ENCODE peak calls at places on chromosomes 5 and 9, in four cellular contexts. One of them, this sample, is unnamed.

GRCh38 chr9:18710089-18710488 is 236.1 kb downstream of the ADAMTSL1 start:
- DNase-seq in heart right ventricle: no peak
- DNase-seq in fibroblast of pulmonary artery: no peak
- DNase-seq in heart left ventricle: no peak
- DNase-seq in this sample: no peak

GRCh38 chr5:13780081-13780480 is 164.4 kb downstream of the DNAH5 start:
- DNase-seq in heart right ventricle: no peak
- DNase-seq in fibroblast of pulmonary artery: no peak
- DNase-seq in heart left ventricle: no peak
- DNase-seq in this sample: no peak

GRCh38 chr5:29005386-29005785 is 1967.0 kb upstream of the CDH9 start:
- DNase-seq in heart right ventricle: no peak
- DNase-seq in fibroblast of pulmonary artery: no peak
- DNase-seq in heart left ventricle: no peak
- DNase-seq in this sample: no peak

GRCh38 chr5:179451099-179451812 is 99.1 kb upstream of the RUFY1 start:
- DNase-seq in heart right ventricle: no peak
- DNase-seq in fibroblast of pulmonary artery: no peak
- DNase-seq in heart left ventricle: no peak
- DNase-seq in this sample: no peak

GRCh38 chr9:87327567-87328125 is 170.0 kb upstream of the DAPK1 start:
- DNase-seq in heart right ventricle: no peak
- DNase-seq in fibroblast of pulmonary artery: no peak
- DNase-seq in heart left ventricle: no peak
- DNase-seq in this sample: no peak

GRCh38 chr5:154900071-154900470 is 37.9 kb downstream of the GEMIN5 start:
- DNase-seq in heart right ventricle: no peak
- DNase-seq in fibroblast of pulmonary artery: no peak
- DNase-seq in heart left ventricle: no peak
- DNase-seq in this sample: no peak

GRCh38 chr5:141369994-141370848 is at the start of gene PCDHGB3:
- DNase-seq in heart right ventricle: no peak
- DNase-seq in fibroblast of pulmonary artery: peak
- DNase-seq in heart left ventricle: peak
- DNase-seq in this sample: no peak

GRCh38 chr5:6541256-6542013 is 91.4 kb downstream of the NSUN2 start:
- DNase-seq in heart right ventricle: no peak
- DNase-seq in fibroblast of pulmonary artery: no peak
- DNase-seq in heart left ventricle: no peak
- DNase-seq in this sample: no peak

GRCh38 chr5:100905259-100905914 is 2.3 kb upstream of the ST8SIA4 start:
- DNase-seq in heart right ventricle: no peak
- DNase-seq in fibroblast of pulmonary artery: no peak
- DNase-seq in heart left ventricle: no peak
- DNase-seq in this sample: no peak

GRCh38 chr9:100309992-100310391 is 42.8 kb downstream of the TEX10 start:
- DNase-seq in heart right ventricle: no peak
- DNase-seq in fibroblast of pulmonary artery: peak
- DNase-seq in heart left ventricle: no peak
- DNase-seq in this sample: peak

GRCh38 chr9:132018957-132019405 is 60.7 kb downstream of the MED27 start:
- DNase-seq in heart right ventricle: peak
- DNase-seq in fibroblast of pulmonary artery: peak
- DNase-seq in heart left ventricle: no peak
- DNase-seq in this sample: no peak

GRCh38 chr5:67639311-67639710 is 442.7 kb upstream of the CD180 start:
- DNase-seq in heart right ventricle: peak
- DNase-seq in fibroblast of pulmonary artery: peak
- DNase-seq in heart left ventricle: peak
- DNase-seq in this sample: no peak

GRCh38 chr9:114272739-114273431 is 50.0 kb upstream of the ORM1 start:
- DNase-seq in heart right ventricle: no peak
- DNase-seq in fibroblast of pulmonary artery: no peak
- DNase-seq in heart left ventricle: peak
- DNase-seq in this sample: no peak

GRCh38 chr5:18553269-18553668 is 919.0 kb downstream of the TAF11L14 start:
- DNase-seq in heart right ventricle: no peak
- DNase-seq in fibroblast of pulmonary artery: peak
- DNase-seq in heart left ventricle: no peak
- DNase-seq in this sample: peak

GRCh38 chr5:52981507-52981906 is 7.6 kb upstream of the ITGA2 start:
- DNase-seq in heart right ventricle: no peak
- DNase-seq in fibroblast of pulmonary artery: no peak
- DNase-seq in heart left ventricle: no peak
- DNase-seq in this sample: no peak

GRCh38 chr5:80967500-80968181 is 7.5 kb downstream of the RASGRF2 start:
- DNase-seq in heart right ventricle: peak
- DNase-seq in fibroblast of pulmonary artery: peak
- DNase-seq in heart left ventricle: no peak
- DNase-seq in this sample: peak

GRCh38 chr5:125032286-125032685 is 285.8 kb upstream of the ZNF608 start:
- DNase-seq in heart right ventricle: no peak
- DNase-seq in fibroblast of pulmonary artery: peak
- DNase-seq in heart left ventricle: no peak
- DNase-seq in this sample: no peak

GRCh38 chr5:180352116-180352975 is 790 bp downstream of the GFPT2 start:
- DNase-seq in heart right ventricle: no peak
- DNase-seq in fibroblast of pulmonary artery: no peak
- DNase-seq in heart left ventricle: no peak
- DNase-seq in this sample: no peak

GRCh38 chr5:154743812-154744211 is 11.4 kb upstream of the LARP1 start:
- DNase-seq in heart right ventricle: no peak
- DNase-seq in fibroblast of pulmonary artery: no peak
- DNase-seq in heart left ventricle: no peak
- DNase-seq in this sample: no peak

GRCh38 chr9:72984990-72985389 is 32.1 kb upstream of the ALDH1A1 start:
- DNase-seq in heart right ventricle: no peak
- DNase-seq in fibroblast of pulmonary artery: no peak
- DNase-seq in heart left ventricle: peak
- DNase-seq in this sample: no peak

GRCh38 chr9:114462791-114463190 is 42.5 kb downstream of the WHRN start:
- DNase-seq in heart right ventricle: no peak
- DNase-seq in fibroblast of pulmonary artery: no peak
- DNase-seq in heart left ventricle: no peak
- DNase-seq in this sample: no peak

GRCh38 chr9:68433629-68434028 is 77.2 kb downstream of the PGM5 start:
- DNase-seq in heart right ventricle: no peak
- DNase-seq in fibroblast of pulmonary artery: no peak
- DNase-seq in heart left ventricle: no peak
- DNase-seq in this sample: no peak

GRCh38 chr9:129323376-129323998 is 145.4 kb upstream of the IER5L start:
- DNase-seq in heart right ventricle: no peak
- DNase-seq in fibroblast of pulmonary artery: no peak
- DNase-seq in heart left ventricle: no peak
- DNase-seq in this sample: no peak

GRCh38 chr5:33696413-33696812 is 195.4 kb downstream of the ADAMTS12 start:
- DNase-seq in heart right ventricle: peak
- DNase-seq in fibroblast of pulmonary artery: no peak
- DNase-seq in heart left ventricle: no peak
- DNase-seq in this sample: no peak

GRCh38 chr5:89377752-89378455 is 494.9 kb upstream of the MEF2C start:
- DNase-seq in heart right ventricle: no peak
- DNase-seq in fibroblast of pulmonary artery: peak
- DNase-seq in heart left ventricle: no peak
- DNase-seq in this sample: no peak

GRCh38 chr9:114491430-114492003 is 13.8 kb downstream of the WHRN start:
- DNase-seq in heart right ventricle: no peak
- DNase-seq in fibroblast of pulmonary artery: no peak
- DNase-seq in heart left ventricle: no peak
- DNase-seq in this sample: no peak

GRCh38 chr9:6566409-6567139 is 79.0 kb downstream of the GLDC start:
- DNase-seq in heart right ventricle: peak
- DNase-seq in fibroblast of pulmonary artery: peak
- DNase-seq in heart left ventricle: no peak
- DNase-seq in this sample: peak

GRCh38 chr9:93035821-93036351 is 22.6 kb upstream of the SUSD3 start:
- DNase-seq in heart right ventricle: no peak
- DNase-seq in fibroblast of pulmonary artery: no peak
- DNase-seq in heart left ventricle: no peak
- DNase-seq in this sample: no peak

GRCh38 chr9:127815512-127816361 is 13.1 kb downstream of the FPGS start:
- DNase-seq in heart right ventricle: no peak
- DNase-seq in fibroblast of pulmonary artery: no peak
- DNase-seq in heart left ventricle: no peak
- DNase-seq in this sample: no peak

GRCh38 chr9:114471157-114471556 is 34.1 kb downstream of the WHRN start:
- DNase-seq in heart right ventricle: no peak
- DNase-seq in fibroblast of pulmonary artery: no peak
- DNase-seq in heart left ventricle: no peak
- DNase-seq in this sample: no peak

GRCh38 chr5:170338272-170338671 is 40.7 kb upstream of the LCP2 start:
- DNase-seq in heart right ventricle: no peak
- DNase-seq in fibroblast of pulmonary artery: no peak
- DNase-seq in heart left ventricle: no peak
- DNase-seq in this sample: no peak

GRCh38 chr5:126965061-126965475 is 65.3 kb downstream of the MARCHF3 start:
- DNase-seq in heart right ventricle: no peak
- DNase-seq in fibroblast of pulmonary artery: peak
- DNase-seq in heart left ventricle: no peak
- DNase-seq in this sample: no peak

GRCh38 chr5:103466494-103466893 is 96.1 kb downstream of the NUDT12 start:
- DNase-seq in heart right ventricle: no peak
- DNase-seq in fibroblast of pulmonary artery: peak
- DNase-seq in heart left ventricle: no peak
- DNase-seq in this sample: no peak

GRCh38 chr9:133953621-133953975 is 38.5 kb downstream of the VAV2 start:
- DNase-seq in heart right ventricle: no peak
- DNase-seq in fibroblast of pulmonary artery: no peak
- DNase-seq in heart left ventricle: no peak
- DNase-seq in this sample: no peak

GRCh38 chr9:133955821-133956411 is 36.2 kb downstream of the VAV2 start:
- DNase-seq in heart right ventricle: no peak
- DNase-seq in fibroblast of pulmonary artery: peak
- DNase-seq in heart left ventricle: no peak
- DNase-seq in this sample: no peak

GRCh38 chr9:133952598-133953550 is 39.2 kb downstream of the VAV2 start:
- DNase-seq in heart right ventricle: no peak
- DNase-seq in fibroblast of pulmonary artery: no peak
- DNase-seq in heart left ventricle: no peak
- DNase-seq in this sample: no peak

GRCh38 chr9:133954862-133955529 is 37.1 kb downstream of the VAV2 start:
- DNase-seq in heart right ventricle: no peak
- DNase-seq in fibroblast of pulmonary artery: no peak
- DNase-seq in heart left ventricle: no peak
- DNase-seq in this sample: no peak

DNA sequence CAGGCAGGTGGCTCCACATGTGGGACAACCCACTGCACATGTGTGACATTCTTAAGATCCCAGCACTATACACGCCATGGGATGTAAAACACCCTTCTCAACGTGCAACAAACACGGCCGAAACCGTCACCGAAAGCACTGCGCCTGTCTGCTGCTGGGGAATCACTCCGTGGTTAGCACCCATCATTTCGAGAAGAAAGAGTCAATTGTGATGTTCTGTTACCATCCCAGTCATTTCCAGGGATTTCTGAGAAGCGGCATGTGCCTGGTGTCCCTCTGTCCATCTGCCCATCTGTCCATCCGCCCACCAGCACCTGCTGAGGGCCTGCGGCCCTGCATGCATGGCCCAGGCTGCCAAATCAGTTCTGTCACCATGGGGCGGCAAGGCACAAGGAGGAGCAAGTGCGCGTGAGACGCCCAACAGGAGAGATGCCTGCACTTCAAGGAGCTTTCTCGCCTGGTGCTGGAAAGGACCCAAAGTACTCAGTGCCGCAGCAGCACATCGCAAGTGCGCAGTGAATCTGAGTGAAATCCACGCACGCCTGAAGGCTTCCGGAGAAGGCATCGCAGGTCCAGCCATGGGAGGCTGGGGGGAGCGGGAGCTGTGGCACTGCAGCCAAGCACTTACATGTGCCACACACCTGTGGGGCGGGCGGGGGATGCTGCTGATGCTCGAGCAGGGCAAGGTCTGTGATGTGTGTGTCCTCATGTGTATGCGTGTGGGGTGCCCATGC is 38.0 kb downstream of the VAV2 start:
- DNase-seq in heart right ventricle: no peak
- DNase-seq in fibroblast of pulmonary artery: no peak
- DNase-seq in heart left ventricle: no peak
- DNase-seq in this sample: no peak
- H3K4me3 ChIP-seq in heart right ventricle: no peak
- H3K4me3 ChIP-seq in fibroblast of pulmonary artery: no peak
- H3K4me3 ChIP-seq in heart left ventricle: no peak
- H3K4me3 ChIP-seq in this sample: no peak

GRCh38 chr9:21555911-21556310 is 73.8 kb upstream of the IFNE start:
- DNase-seq in heart right ventricle: no peak
- DNase-seq in fibroblast of pulmonary artery: peak
- DNase-seq in heart left ventricle: no peak
- DNase-seq in this sample: no peak
- H3K4me3 ChIP-seq in heart right ventricle: no peak
- H3K4me3 ChIP-seq in fibroblast of pulmonary artery: peak
- H3K4me3 ChIP-seq in heart left ventricle: no peak
- H3K4me3 ChIP-seq in this sample: peak

DNA sequence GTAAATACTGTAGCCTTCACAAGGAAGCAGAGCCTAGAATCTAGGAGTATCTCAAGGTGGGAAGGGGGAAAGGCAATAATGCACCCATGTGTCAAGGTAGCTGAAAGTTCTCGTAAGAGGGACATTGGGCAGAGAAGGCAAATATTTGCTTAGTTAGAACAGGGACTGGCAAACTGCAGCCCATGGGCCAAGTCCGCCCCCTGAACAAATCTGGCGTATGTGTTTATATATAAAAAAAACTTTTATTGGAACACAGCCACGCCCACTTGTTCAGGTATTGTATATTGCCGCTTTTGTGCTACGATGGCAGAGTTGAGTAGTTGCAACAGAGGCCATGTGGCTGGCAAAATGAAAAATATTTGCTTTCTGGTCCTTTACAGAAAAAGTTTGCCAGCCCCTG is 16.1 kb downstream of the KCNN2 start:
- DNase-seq in heart right ventricle: no peak
- DNase-seq in fibroblast of pulmonary artery: no peak
- DNase-seq in heart left ventricle: no peak
- DNase-seq in this sample: no peak
- H3K4me3 ChIP-seq in heart right ventricle: no peak
- H3K4me3 ChIP-seq in fibroblast of pulmonary artery: no peak
- H3K4me3 ChIP-seq in heart left ventricle: no peak
- H3K4me3 ChIP-seq in this sample: no peak

DNA sequence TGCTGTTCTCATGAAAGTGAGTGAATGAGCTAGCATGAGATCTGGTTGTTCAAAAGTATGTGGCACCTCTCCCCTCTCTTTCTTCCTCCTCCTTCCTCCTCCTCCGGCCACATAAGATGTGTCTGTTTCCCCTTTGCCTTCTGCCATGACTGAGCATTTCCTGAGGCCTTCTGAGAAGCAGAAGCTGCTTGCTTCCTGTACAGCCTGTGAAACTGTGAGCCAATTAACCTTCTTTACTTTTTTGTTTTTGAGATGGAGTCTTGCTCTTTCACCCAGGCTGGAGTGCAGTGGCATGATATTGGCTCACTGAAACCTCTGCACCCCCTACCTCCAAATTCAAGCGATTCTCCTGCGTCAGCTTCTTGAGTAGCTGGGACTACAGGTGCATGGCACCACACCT is 6.1 kb downstream of the S100Z start:
- DNase-seq in heart right ventricle: no peak
- DNase-seq in fibroblast of pulmonary artery: no peak
- DNase-seq in heart left ventricle: no peak
- DNase-seq in this sample: no peak
- H3K4me3 ChIP-seq in heart right ventricle: no peak
- H3K4me3 ChIP-seq in fibroblast of pulmonary artery: no peak
- H3K4me3 ChIP-seq in heart left ventricle: no peak
- H3K4me3 ChIP-seq in this sample: no peak

GRCh38 chr9:97307091-97307490 is 368 bp upstream of the CCDC180 start:
- DNase-seq in heart right ventricle: peak
- DNase-seq in fibroblast of pulmonary artery: peak
- DNase-seq in heart left ventricle: peak
- DNase-seq in this sample: peak
- H3K4me3 ChIP-seq in heart right ventricle: peak
- H3K4me3 ChIP-seq in fibroblast of pulmonary artery: peak
- H3K4me3 ChIP-seq in heart left ventricle: peak
- H3K4me3 ChIP-seq in this sample: peak

This sample was measured in epithelial cell of proximal tubule.